ENCODE peak calls at places on chromosomes 2 and 18, in ten cellular contexts. One of them, this sample, is unnamed.

GRCh38 chr2:235570256-235570655 is 76.4 kb downstream of the AGAP1 start:
- DNase-seq in NCI-H1092 treated with DMSO at 0.1 percent for 48 hours: no peak
- DNase-seq in non-pigmented ciliary epithelial cell: no peak
- DNase-seq in suprapubic skin: no peak
- DNase-seq in LHCN-M2: no peak
- DNase-seq in CD8-positive, alpha-beta T cell: no peak
- DNase-seq in HCT116: no peak
- DNase-seq in NCI-H2081: no peak
- DNase-seq in NCI-H1694: no peak
- DNase-seq in T-helper 9 cell: no peak
- DNase-seq in this sample: no peak

GRCh38 chr2:117693651-117694050 is 120.8 kb upstream of the DDX18 start:
- DNase-seq in NCI-H1092 treated with DMSO at 0.1 percent for 48 hours: no peak
- DNase-seq in non-pigmented ciliary epithelial cell: no peak
- DNase-seq in suprapubic skin: no peak
- DNase-seq in LHCN-M2: no peak
- DNase-seq in CD8-positive, alpha-beta T cell: no peak
- DNase-seq in HCT116: no peak
- DNase-seq in NCI-H2081: no peak
- DNase-seq in NCI-H1694: no peak
- DNase-seq in T-helper 9 cell: no peak
- DNase-seq in this sample: no peak

GRCh38 chr2:20593072-20594034 is 57.5 kb downstream of the HS1BP3 start:
- DNase-seq in NCI-H1092 treated with DMSO at 0.1 percent for 48 hours: no peak
- DNase-seq in non-pigmented ciliary epithelial cell: peak; percentile 77
- DNase-seq in suprapubic skin: peak; percentile 66
- DNase-seq in LHCN-M2: peak; percentile 95
- DNase-seq in CD8-positive, alpha-beta T cell: no peak
- DNase-seq in HCT116: no peak
- DNase-seq in NCI-H2081: no peak
- DNase-seq in NCI-H1694: no peak
- DNase-seq in T-helper 9 cell: no peak
- DNase-seq in this sample: no peak

GRCh38 chr18:56740645-56741044 is 89.5 kb downstream of the WDR7 start:
- DNase-seq in NCI-H1092 treated with DMSO at 0.1 percent for 48 hours: no peak
- DNase-seq in non-pigmented ciliary epithelial cell: no peak
- DNase-seq in suprapubic skin: no peak
- DNase-seq in LHCN-M2: no peak
- DNase-seq in CD8-positive, alpha-beta T cell: no peak
- DNase-seq in HCT116: no peak
- DNase-seq in NCI-H2081: no peak
- DNase-seq in NCI-H1694: no peak
- DNase-seq in T-helper 9 cell: no peak
- DNase-seq in this sample: no peak

GRCh38 chr2:114252713-114253112 is 189.7 kb upstream of the DPP10 start:
- DNase-seq in NCI-H1092 treated with DMSO at 0.1 percent for 48 hours: no peak
- DNase-seq in non-pigmented ciliary epithelial cell: no peak
- DNase-seq in suprapubic skin: no peak
- DNase-seq in LHCN-M2: no peak
- DNase-seq in CD8-positive, alpha-beta T cell: no peak
- DNase-seq in HCT116: no peak
- DNase-seq in NCI-H2081: no peak
- DNase-seq in NCI-H1694: no peak
- DNase-seq in T-helper 9 cell: no peak
- DNase-seq in this sample: no peak

GRCh38 chr2:12399244-12399643 is 317.5 kb upstream of the TRIB2 start:
- DNase-seq in NCI-H1092 treated with DMSO at 0.1 percent for 48 hours: no peak
- DNase-seq in non-pigmented ciliary epithelial cell: no peak
- DNase-seq in suprapubic skin: no peak
- DNase-seq in LHCN-M2: no peak
- DNase-seq in CD8-positive, alpha-beta T cell: no peak
- DNase-seq in HCT116: no peak
- DNase-seq in NCI-H2081: no peak
- DNase-seq in NCI-H1694: no peak
- DNase-seq in T-helper 9 cell: no peak
- DNase-seq in this sample: no peak

GRCh38 chr2:1663621-1664020 is 80.7 kb downstream of the PXDN start:
- DNase-seq in NCI-H1092 treated with DMSO at 0.1 percent for 48 hours: no peak
- DNase-seq in non-pigmented ciliary epithelial cell: no peak
- DNase-seq in suprapubic skin: no peak
- DNase-seq in LHCN-M2: no peak
- DNase-seq in CD8-positive, alpha-beta T cell: no peak
- DNase-seq in HCT116: no peak
- DNase-seq in NCI-H2081: no peak
- DNase-seq in NCI-H1694: no peak
- DNase-seq in T-helper 9 cell: no peak
- DNase-seq in this sample: no peak

GRCh38 chr2:224882291-224883171 is 159.7 kb downstream of the DOCK10 start:
- DNase-seq in NCI-H1092 treated with DMSO at 0.1 percent for 48 hours: no peak
- DNase-seq in non-pigmented ciliary epithelial cell: peak; percentile 60
- DNase-seq in suprapubic skin: no peak
- DNase-seq in LHCN-M2: peak; percentile 91
- DNase-seq in CD8-positive, alpha-beta T cell: no peak
- DNase-seq in HCT116: no peak
- DNase-seq in NCI-H2081: no peak
- DNase-seq in NCI-H1694: no peak
- DNase-seq in T-helper 9 cell: no peak
- DNase-seq in this sample: no peak

GRCh38 chr2:240463274-240463865 is 27.9 kb downstream of the GPC1 start:
- DNase-seq in NCI-H1092 treated with DMSO at 0.1 percent for 48 hours: no peak
- DNase-seq in non-pigmented ciliary epithelial cell: no peak
- DNase-seq in suprapubic skin: peak; percentile 67
- DNase-seq in LHCN-M2: no peak
- DNase-seq in CD8-positive, alpha-beta T cell: no peak
- DNase-seq in HCT116: no peak
- DNase-seq in NCI-H2081: no peak
- DNase-seq in NCI-H1694: no peak
- DNase-seq in T-helper 9 cell: no peak
- DNase-seq in this sample: peak; percentile 25

GRCh38 chr2:106272202-106272807 is 78.2 kb upstream of the UXS1 start:
- DNase-seq in NCI-H1092 treated with DMSO at 0.1 percent for 48 hours: no peak
- DNase-seq in non-pigmented ciliary epithelial cell: no peak
- DNase-seq in suprapubic skin: no peak
- DNase-seq in LHCN-M2: no peak
- DNase-seq in CD8-positive, alpha-beta T cell: no peak
- DNase-seq in HCT116: no peak
- DNase-seq in NCI-H2081: no peak
- DNase-seq in NCI-H1694: no peak
- DNase-seq in T-helper 9 cell: no peak
- DNase-seq in this sample: no peak

GRCh38 chr18:44677933-44678332 is 2.8 kb upstream of the SETBP1 start:
- DNase-seq in NCI-H1092 treated with DMSO at 0.1 percent for 48 hours: no peak
- DNase-seq in non-pigmented ciliary epithelial cell: no peak
- DNase-seq in suprapubic skin: no peak
- DNase-seq in LHCN-M2: no peak
- DNase-seq in CD8-positive, alpha-beta T cell: no peak
- DNase-seq in HCT116: no peak
- DNase-seq in NCI-H2081: no peak
- DNase-seq in NCI-H1694: no peak
- DNase-seq in T-helper 9 cell: no peak
- DNase-seq in this sample: no peak

GRCh38 chr18:23071285-23071684 is 64.0 kb upstream of the CABLES1 start:
- DNase-seq in NCI-H1092 treated with DMSO at 0.1 percent for 48 hours: no peak
- DNase-seq in non-pigmented ciliary epithelial cell: no peak
- DNase-seq in suprapubic skin: no peak
- DNase-seq in LHCN-M2: peak; percentile 44
- DNase-seq in CD8-positive, alpha-beta T cell: peak; percentile 63
- DNase-seq in HCT116: no peak
- DNase-seq in NCI-H2081: no peak
- DNase-seq in NCI-H1694: no peak
- DNase-seq in T-helper 9 cell: peak; percentile 66
- DNase-seq in this sample: peak; percentile 71

GRCh38 chr2:28002181-28002580 is 111.7 kb downstream of the BABAM2 start:
- DNase-seq in NCI-H1092 treated with DMSO at 0.1 percent for 48 hours: no peak
- DNase-seq in non-pigmented ciliary epithelial cell: no peak
- DNase-seq in suprapubic skin: no peak
- DNase-seq in LHCN-M2: no peak
- DNase-seq in CD8-positive, alpha-beta T cell: no peak
- DNase-seq in HCT116: no peak
- DNase-seq in NCI-H2081: no peak
- DNase-seq in NCI-H1694: no peak
- DNase-seq in T-helper 9 cell: no peak
- DNase-seq in this sample: no peak

GRCh38 chr2:143139835-143140393 is 10.7 kb downstream of the ARHGAP15 start:
- DNase-seq in NCI-H1092 treated with DMSO at 0.1 percent for 48 hours: no peak
- DNase-seq in non-pigmented ciliary epithelial cell: no peak
- DNase-seq in suprapubic skin: no peak
- DNase-seq in LHCN-M2: no peak
- DNase-seq in CD8-positive, alpha-beta T cell: no peak
- DNase-seq in HCT116: no peak
- DNase-seq in NCI-H2081: no peak
- DNase-seq in NCI-H1694: no peak
- DNase-seq in T-helper 9 cell: no peak
- DNase-seq in this sample: no peak

GRCh38 chr2:60540054-60540453 is 13.4 kb downstream of the BCL11A start:
- DNase-seq in NCI-H1092 treated with DMSO at 0.1 percent for 48 hours: peak; percentile 54
- DNase-seq in non-pigmented ciliary epithelial cell: no peak
- DNase-seq in suprapubic skin: no peak
- DNase-seq in LHCN-M2: no peak
- DNase-seq in CD8-positive, alpha-beta T cell: no peak
- DNase-seq in HCT116: no peak
- DNase-seq in NCI-H2081: peak; percentile 53
- DNase-seq in NCI-H1694: peak; percentile 39
- DNase-seq in T-helper 9 cell: no peak
- DNase-seq in this sample: no peak

GRCh38 chr2:27250652-27251379 is 12.0 kb downstream of the SLC30A3 start:
- DNase-seq in NCI-H1092 treated with DMSO at 0.1 percent for 48 hours: no peak
- DNase-seq in non-pigmented ciliary epithelial cell: no peak
- DNase-seq in suprapubic skin: no peak
- DNase-seq in LHCN-M2: no peak
- DNase-seq in CD8-positive, alpha-beta T cell: no peak
- DNase-seq in HCT116: no peak
- DNase-seq in NCI-H2081: no peak
- DNase-seq in NCI-H1694: no peak
- DNase-seq in T-helper 9 cell: no peak
- DNase-seq in this sample: no peak

GRCh38 chr2:32135409-32135808 is 30.3 kb upstream of the SLC30A6 start:
- DNase-seq in NCI-H1092 treated with DMSO at 0.1 percent for 48 hours: no peak
- DNase-seq in non-pigmented ciliary epithelial cell: peak; percentile 55
- DNase-seq in suprapubic skin: no peak
- DNase-seq in LHCN-M2: peak; percentile 80
- DNase-seq in CD8-positive, alpha-beta T cell: no peak
- DNase-seq in HCT116: peak; percentile 79
- DNase-seq in NCI-H2081: peak; percentile 37
- DNase-seq in NCI-H1694: peak; percentile 8
- DNase-seq in T-helper 9 cell: no peak
- DNase-seq in this sample: no peak

GRCh38 chr18:77148289-77148688 is 15.7 kb upstream of the MBP start:
- DNase-seq in NCI-H1092 treated with DMSO at 0.1 percent for 48 hours: no peak
- DNase-seq in non-pigmented ciliary epithelial cell: no peak
- DNase-seq in suprapubic skin: no peak
- DNase-seq in LHCN-M2: no peak
- DNase-seq in CD8-positive, alpha-beta T cell: no peak
- DNase-seq in HCT116: no peak
- DNase-seq in NCI-H2081: no peak
- DNase-seq in NCI-H1694: no peak
- DNase-seq in T-helper 9 cell: no peak
- DNase-seq in this sample: no peak

GRCh38 chr2:38443021-38443541 is 66.0 kb upstream of the ATL2 start:
- DNase-seq in NCI-H1092 treated with DMSO at 0.1 percent for 48 hours: no peak
- DNase-seq in non-pigmented ciliary epithelial cell: peak; percentile 9
- DNase-seq in suprapubic skin: no peak
- DNase-seq in LHCN-M2: peak; percentile 63
- DNase-seq in CD8-positive, alpha-beta T cell: no peak
- DNase-seq in HCT116: peak; percentile 19
- DNase-seq in NCI-H2081: no peak
- DNase-seq in NCI-H1694: no peak
- DNase-seq in T-helper 9 cell: no peak
- DNase-seq in this sample: no peak

GRCh38 chr2:9228088-9228751 is 21.6 kb downstream of the ASAP2 start:
- DNase-seq in NCI-H1092 treated with DMSO at 0.1 percent for 48 hours: no peak
- DNase-seq in non-pigmented ciliary epithelial cell: peak; percentile 71
- DNase-seq in suprapubic skin: no peak
- DNase-seq in LHCN-M2: peak; percentile 76
- DNase-seq in CD8-positive, alpha-beta T cell: no peak
- DNase-seq in HCT116: no peak
- DNase-seq in NCI-H2081: no peak
- DNase-seq in NCI-H1694: no peak
- DNase-seq in T-helper 9 cell: no peak
- DNase-seq in this sample: no peak

GRCh38 chr2:43078781-43079755 is 147.3 kb downstream of the ZFP36L2 start:
- DNase-seq in NCI-H1092 treated with DMSO at 0.1 percent for 48 hours: no peak
- DNase-seq in non-pigmented ciliary epithelial cell: no peak
- DNase-seq in suprapubic skin: no peak
- DNase-seq in LHCN-M2: no peak
- DNase-seq in CD8-positive, alpha-beta T cell: no peak
- DNase-seq in HCT116: no peak
- DNase-seq in NCI-H2081: no peak
- DNase-seq in NCI-H1694: no peak
- DNase-seq in T-helper 9 cell: no peak
- DNase-seq in this sample: no peak

GRCh38 chr2:144519934-144520717 is at the start of gene ZEB2:
- DNase-seq in NCI-H1092 treated with DMSO at 0.1 percent for 48 hours: peak; percentile 8
- DNase-seq in non-pigmented ciliary epithelial cell: no peak
- DNase-seq in suprapubic skin: peak; percentile 86
- DNase-seq in LHCN-M2: peak; percentile 87
- DNase-seq in CD8-positive, alpha-beta T cell: no peak
- DNase-seq in HCT116: peak; percentile 19
- DNase-seq in NCI-H2081: peak; percentile 48
- DNase-seq in NCI-H1694: peak; percentile 82
- DNase-seq in T-helper 9 cell: no peak
- DNase-seq in this sample: peak; percentile 71

GRCh38 chr18:69495338-69495737 is 94.7 kb downstream of the DOK6 start:
- DNase-seq in NCI-H1092 treated with DMSO at 0.1 percent for 48 hours: no peak
- DNase-seq in non-pigmented ciliary epithelial cell: no peak
- DNase-seq in suprapubic skin: no peak
- DNase-seq in LHCN-M2: no peak
- DNase-seq in CD8-positive, alpha-beta T cell: no peak
- DNase-seq in HCT116: no peak
- DNase-seq in NCI-H2081: no peak
- DNase-seq in NCI-H1694: no peak
- DNase-seq in T-helper 9 cell: no peak
- DNase-seq in this sample: no peak

GRCh38 chr18:22983175-22983574 is 50.0 kb downstream of the RBBP8 start:
- DNase-seq in NCI-H1092 treated with DMSO at 0.1 percent for 48 hours: peak; percentile 12
- DNase-seq in non-pigmented ciliary epithelial cell: no peak
- DNase-seq in suprapubic skin: no peak
- DNase-seq in LHCN-M2: peak; percentile 54
- DNase-seq in CD8-positive, alpha-beta T cell: no peak
- DNase-seq in HCT116: peak; percentile 24
- DNase-seq in NCI-H2081: no peak
- DNase-seq in NCI-H1694: peak; percentile 3
- DNase-seq in T-helper 9 cell: no peak
- DNase-seq in this sample: no peak

GRCh38 chr18:55097406-55098170 is 138.3 kb upstream of the CCDC68 start:
- DNase-seq in NCI-H1092 treated with DMSO at 0.1 percent for 48 hours: no peak
- DNase-seq in non-pigmented ciliary epithelial cell: no peak
- DNase-seq in suprapubic skin: no peak
- DNase-seq in LHCN-M2: peak; percentile 78
- DNase-seq in CD8-positive, alpha-beta T cell: no peak
- DNase-seq in HCT116: no peak
- DNase-seq in NCI-H2081: peak; percentile 6
- DNase-seq in NCI-H1694: no peak
- DNase-seq in T-helper 9 cell: no peak
- DNase-seq in this sample: no peak

GRCh38 chr18:2880473-2880872 is 33.7 kb downstream of the EMILIN2 start:
- DNase-seq in NCI-H1092 treated with DMSO at 0.1 percent for 48 hours: no peak
- DNase-seq in non-pigmented ciliary epithelial cell: no peak
- DNase-seq in suprapubic skin: peak; percentile 67
- DNase-seq in LHCN-M2: no peak
- DNase-seq in CD8-positive, alpha-beta T cell: no peak
- DNase-seq in HCT116: no peak
- DNase-seq in NCI-H2081: no peak
- DNase-seq in NCI-H1694: no peak
- DNase-seq in T-helper 9 cell: no peak
- DNase-seq in this sample: no peak

GRCh38 chr2:72220170-72220569 is 72.5 kb upstream of the CYP26B1 start:
- DNase-seq in NCI-H1092 treated with DMSO at 0.1 percent for 48 hours: no peak
- DNase-seq in non-pigmented ciliary epithelial cell: no peak
- DNase-seq in suprapubic skin: no peak
- DNase-seq in LHCN-M2: peak; percentile 29
- DNase-seq in CD8-positive, alpha-beta T cell: no peak
- DNase-seq in HCT116: no peak
- DNase-seq in NCI-H2081: no peak
- DNase-seq in NCI-H1694: no peak
- DNase-seq in T-helper 9 cell: no peak
- DNase-seq in this sample: no peak